ENCODE peak calls at places on chromosomes 6 and 20, in six cellular contexts. I, W, N, L, C and D are unnamed samples.

GRCh38 chr20:60857708-60858107 is 394.4 kb upstream of the CDH4 start:
- DNase-seq in W (no peak), N (no peak), I (no peak), C (no peak), L (no peak), D (no peak)

GRCh38 chr6:150939399-150939798 is 73.9 kb downstream of the MTHFD1L start:
- DNase-seq in L (no peak), C (no peak), W (no peak), I (no peak), N (no peak), D (no peak)

GRCh38 chr20:1166963-1167720 is 17.6 kb downstream of the TMEM74B start:
- DNase-seq in N (no peak), W (no peak), L (no peak), I (no peak), C (no peak), D (no peak)

GRCh38 chr6:44733146-44733545 is 345.6 kb downstream of the CDC5L start:
- DNase-seq in N (no peak), I (no peak), C (no peak), W (no peak), L (no peak), D (no peak)

GRCh38 chr6:8441452-8441851 is 6.1 kb upstream of the SLC35B3 start:
- DNase-seq in N (no peak), C (no peak), I (no peak), W (no peak), L (no peak), D (no peak)

GRCh38 chr6:24926192-24926591 is 9.6 kb downstream of the RIPOR2 start:
- DNase-seq in W (no peak), C (no peak), L (no peak), I (no peak), N (no peak), D (no peak)

GRCh38 chr20:47727909-47728361 is 57.3 kb downstream of the SULF2 start:
- DNase-seq in W (no peak), N (no peak), I (no peak), L (no peak), C (no peak), D (peak; percentile 85)

GRCh38 chr6:134698228-134698627 is 251.7 kb downstream of the ALDH8A1 start:
- DNase-seq in I (no peak), N (no peak), L (no peak), W (no peak), C (no peak), D (no peak)

GRCh38 chr6:168100803-168101095 is 21.7 kb upstream of the FRMD1 start:
- DNase-seq in N (no peak), C (no peak), W (no peak), L (no peak), I (no peak), D (no peak)

GRCh38 chr20:24731312-24731711 is 217.8 kb upstream of the CST7 start:
- DNase-seq in C (no peak), N (no peak), W (no peak), I (no peak), L (no peak), D (no peak)

GRCh38 chr6:44077201-44077946 is 49.9 kb downstream of the MRPL14 start:
- DNase-seq in C (no peak), N (no peak), I (no peak), L (no peak), W (no peak), D (no peak)

GRCh38 chr20:36084897-36085617 is 69.5 kb upstream of the EPB41L1 start:
- DNase-seq in L (no peak), C (no peak), I (no peak), W (no peak), N (no peak), D (no peak)

GRCh38 chr6:31871068-31871659 is 7.6 kb downstream of the SLC44A4 start:
- DNase-seq in W (no peak), I (no peak), L (no peak), C (no peak), N (no peak), D (no peak)

GRCh38 chr20:61517419-61517818 is 265.4 kb downstream of the CDH4 start:
- DNase-seq in I (no peak), N (no peak), W (no peak), C (no peak), L (no peak), D (no peak)

GRCh38 chr20:47493175-47493953 is 8.3 kb upstream of the NCOA3 start:
- DNase-seq in C (no peak), N (peak; percentile 68), W (no peak), I (no peak), L (no peak), D (peak; percentile 81)

GRCh38 chr20:51826372-51826771 is 24.1 kb upstream of the SALL4 start:
- DNase-seq in C (no peak), L (no peak), N (no peak), W (no peak), I (no peak), D (no peak)